ENCODE peak calls at places on chromosomes 12 and 14, in four cellular contexts. J, Y, E and V are unnamed samples. For H3K4me1, the result is how much of the 10 kb centered on the place peaks cover.

GRCh38 chr12:104207416-104207941 is 8.1 kb upstream of the TXNRD1 start:
- DNase-seq in Y (no peak), E (no peak), J (no peak), V (no peak)

GRCh38 chr14:89701079-89702043 is 253.2 kb downstream of the EFCAB11 start:
- DNase-seq in E (peak), J (peak), Y (no peak), V (peak)

GRCh38 chr12:118136559-118137003 is 657 bp downstream of the PEBP1 start:
- DNase-seq in J (peak), Y (no peak), E (no peak), V (no peak)

GRCh38 chr14:104137297-104138097 is 890 bp upstream of the KIF26A start:
- DNase-seq in J (peak), E (no peak), Y (no peak), V (peak)

GRCh38 chr12:103986823-103987222 is 21.2 kb downstream of the TDG start:
- DNase-seq in J (no peak), E (no peak), Y (no peak), V (peak)

GRCh38 chr12:92028039-92028709 is 117.5 kb downstream of the BTG1 start:
- DNase-seq in E (no peak), J (no peak), Y (no peak), V (no peak)

GRCh38 chr14:24332094-24332983 is 2.5 kb downstream of the ADCY4 start:
- DNase-seq in E (peak), Y (peak), J (peak), V (peak)

GRCh38 chr12:117105902-117106301 is 6.7 kb upstream of the TESC start:
- DNase-seq in E (no peak), Y (peak), J (peak), V (no peak)

GRCh38 chr14:91835920-91836843 is 31.2 kb downstream of the TC2N start:
- DNase-seq in Y (no peak), E (peak), J (no peak), V (peak)

GRCh38 chr12:42372154-42372791 is 46.3 kb downstream of the PPHLN1 start:
- DNase-seq in E (no peak), J (peak), Y (peak), V (peak)

GRCh38 chr14:66045572-66046021 is 440.6 kb upstream of the CCDC196 start:
- DNase-seq in J (no peak), E (no peak), Y (no peak), V (no peak)

GRCh38 chr14:50396636-50397460 is at the start of gene CDKL1:
- DNase-seq in Y (no peak), E (no peak), J (peak), V (peak)

GRCh38 chr14:95460647-95461478 is 55.6 kb downstream of the SYNE3 start:
- DNase-seq in J (no peak), Y (no peak), E (no peak), V (peak)

DNA sequence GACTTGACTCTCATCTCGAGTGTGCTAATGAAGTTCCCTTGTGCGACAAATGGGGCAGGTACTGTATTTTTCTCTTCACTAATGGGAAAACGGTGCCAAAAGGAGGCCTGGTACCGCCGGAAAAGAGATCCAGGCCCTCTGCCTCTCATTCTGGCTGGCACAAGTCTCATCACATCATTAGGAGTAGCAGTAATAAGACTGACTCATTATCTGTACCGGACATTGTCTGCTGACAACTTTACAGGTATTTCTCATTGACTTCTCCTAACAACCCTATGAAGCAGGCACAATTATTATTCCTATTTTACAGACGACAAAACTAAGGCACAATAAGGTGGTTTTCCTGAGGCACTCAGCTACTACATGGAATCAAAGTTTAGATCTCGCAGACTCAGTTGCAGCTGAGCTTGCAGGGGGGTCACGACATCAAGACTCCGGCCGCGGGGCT is 651 bp downstream of the APPL2 start:
- DNase-seq in J (no peak), E (no peak), Y (no peak), V (no peak)
- TF ChIP-seq SUZ12 in J (no peak), E (no peak), Y (no peak), V (no peak)

GRCh38 chr12:68263366-68263765 is 10.0 kb upstream of the IL22 start:
- DNase-seq in Y (no peak), E (no peak), J (no peak), V (no peak)

GRCh38 chr12:68260153-68260552 is 6.7 kb upstream of the IL22 start:
- DNase-seq in J (no peak), E (no peak), Y (no peak), V (no peak)

GRCh38 chr12:68264175-68264863 is 10.9 kb upstream of the IL22 start:
- DNase-seq in E (no peak), Y (no peak), J (no peak), V (no peak)

GRCh38 chr12:68261947-68262346 is 8.5 kb upstream of the IL22 start:
- DNase-seq in E (no peak), Y (no peak), J (no peak), V (no peak)

GRCh38 chr12:68259318-68259940 is 6.0 kb upstream of the IL22 start:
- DNase-seq in Y (peak), E (no peak), J (no peak), V (no peak)
- H3K4me3 ChIP-seq in Y (no peak), E (no peak), J (no peak), V (no peak)

GRCh38 chr12:120228291-120229070 is 27.6 kb upstream of the RPLP0 start:
- DNase-seq in J (peak), E (peak), Y (peak), V (peak)
- H3K4me1 ChIP-seq in J (half or more), E (under half), Y (under half), V (half or more)

DNA sequence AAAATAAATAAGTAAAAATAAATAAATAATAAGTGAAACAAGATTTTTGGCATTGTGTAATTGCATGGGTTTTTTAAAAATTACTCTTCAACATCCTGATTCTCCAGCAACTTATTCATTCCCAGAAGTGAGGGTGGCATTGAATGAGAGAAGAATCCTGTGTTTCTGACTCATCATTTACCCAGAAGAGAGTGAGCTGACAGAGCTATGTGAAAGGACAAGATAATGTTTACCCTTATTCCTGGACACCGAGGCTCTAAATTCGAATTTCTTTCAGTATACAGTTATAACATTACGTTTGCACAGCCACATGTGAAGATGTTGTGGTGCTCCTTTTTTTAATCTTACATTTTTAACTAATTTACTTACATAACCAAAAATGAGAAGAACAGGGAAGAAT is 36.4 kb downstream of the BBS10 start:
- DNase-seq in E (no peak), J (no peak), Y (no peak), V (no peak)
- TF ChIP-seq SUZ12 in E (no peak), J (no peak), Y (no peak), V (no peak)

GRCh38 chr14:73757381-73757780 is 43.2 kb upstream of the PNMA1 start:
- DNase-seq in J (no peak), E (no peak), Y (no peak), V (no peak)
- H3K4me3 ChIP-seq in J (peak), E (no peak), Y (peak), V (no peak)

GRCh38 chr12:113905829-113906228 is 60.3 kb downstream of the RBM19 start:
- DNase-seq in Y (no peak), E (no peak), J (no peak), V (no peak)
- H3K4me1 ChIP-seq in Y (under half), E (under half), J (under half), V (under half)

DNA sequence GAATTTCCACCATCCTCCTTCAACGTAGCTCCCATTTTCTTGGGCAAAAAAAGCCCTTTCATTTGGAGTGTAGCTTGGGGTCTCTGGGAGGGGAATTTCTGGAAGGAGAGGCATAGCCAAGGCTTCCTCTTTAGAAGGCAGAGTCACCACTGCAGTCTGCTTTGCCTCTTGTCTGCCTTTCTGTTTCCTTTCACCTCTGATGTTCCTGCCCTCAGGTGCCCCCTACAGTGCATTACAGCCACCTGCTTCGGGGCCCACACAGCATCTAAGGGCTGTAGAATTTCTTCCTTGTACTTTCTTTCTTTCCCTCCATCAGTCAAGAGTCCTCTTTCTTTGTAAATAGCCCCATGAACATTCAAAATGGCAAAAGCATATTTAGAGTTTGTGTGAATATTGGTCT is 1313.9 kb downstream of the TMEM121 start:
- DNase-seq in E (no peak), J (no peak), Y (no peak), V (no peak)
- TF ChIP-seq SUZ12 in E (no peak), J (no peak), Y (no peak), V (no peak)